ENCODE peak calls at places on chromosomes 5 and 9, in six cellular contexts. E is heart right ventricle, V is neural progenitor cell, C is breast epithelium, P is BJ, G is brain microvascular endothelial cell. U is an unnamed sample.
A peak's percentile ranks its signal among the peaks of the same experiment; 100 is the strongest.

GRCh38 chr9:116555556-116556180 is 131.4 kb upstream of the TRIM32 start:
- DNase-seq in G (no peak), P (no peak), V (no peak), C (no peak), E (no peak), U (no peak)

GRCh38 chr5:136192526-136193395 is at the start of gene SMIM32:
- DNase-seq in C (no peak), V (peak; percentile 79), G (no peak), P (no peak), E (peak; percentile 11), U (no peak)

GRCh38 chr5:54959673-54960418 is 25.5 kb downstream of the ESM1 start:
- DNase-seq in C (no peak), E (no peak), V (peak; percentile 29), G (peak; percentile 12), P (no peak), U (no peak)

GRCh38 chr9:136544549-136545064 is 1.2 kb downstream of the NOTCH1 start:
- DNase-seq in V (peak; percentile 71), E (peak; percentile 80), P (no peak), C (no peak), G (no peak), U (no peak)

GRCh38 chr5:171989946-171990712 is 16.3 kb downstream of the FBXW11 start:
- DNase-seq in G (no peak), E (no peak), C (no peak), P (no peak), V (no peak), U (no peak)

GRCh38 chr5:116658141-116658540 is 83.5 kb upstream of the SEMA6A start:
- DNase-seq in P (no peak), E (no peak), C (no peak), G (no peak), V (no peak), U (no peak)

GRCh38 chr5:1891391-1891790 is 8.7 kb upstream of the IRX4 start:
- DNase-seq in G (no peak), P (no peak), V (no peak), C (no peak), E (no peak), U (no peak)

GRCh38 chr5:133370281-133370890 is 242.0 kb downstream of the FSTL4 start:
- DNase-seq in V (no peak), E (no peak), G (no peak), C (no peak), P (no peak), U (no peak)

GRCh38 chr9:71984388-71985069 is 73.1 kb downstream of the C9orf85 start:
- DNase-seq in C (no peak), V (no peak), P (peak; percentile 46), G (peak; percentile 59), E (peak; percentile 64), U (no peak)

GRCh38 chr9:128304971-128305288 is 17.3 kb downstream of the TRUB2 start:
- DNase-seq in E (no peak), P (no peak), V (no peak), C (no peak), G (peak; percentile 36), U (no peak)

GRCh38 chr9:119026120-119026519 is 343.1 kb downstream of the BRINP1 start:
- DNase-seq in E (peak; percentile 54), G (no peak), C (peak; percentile 56), V (no peak), P (no peak), U (no peak)

GRCh38 chr5:109688999-109689739 is 558 bp upstream of the MAN2A1 start:
- DNase-seq in C (peak; percentile 79), E (peak; percentile 85), G (peak; percentile 61), P (peak; percentile 53), V (peak; percentile 97), U (peak; percentile 53)
- TF ChIP-seq CTCF in C (no peak), E (no peak), G (no peak), P (no peak), V (no peak), U (peak; percentile 7)

DNA sequence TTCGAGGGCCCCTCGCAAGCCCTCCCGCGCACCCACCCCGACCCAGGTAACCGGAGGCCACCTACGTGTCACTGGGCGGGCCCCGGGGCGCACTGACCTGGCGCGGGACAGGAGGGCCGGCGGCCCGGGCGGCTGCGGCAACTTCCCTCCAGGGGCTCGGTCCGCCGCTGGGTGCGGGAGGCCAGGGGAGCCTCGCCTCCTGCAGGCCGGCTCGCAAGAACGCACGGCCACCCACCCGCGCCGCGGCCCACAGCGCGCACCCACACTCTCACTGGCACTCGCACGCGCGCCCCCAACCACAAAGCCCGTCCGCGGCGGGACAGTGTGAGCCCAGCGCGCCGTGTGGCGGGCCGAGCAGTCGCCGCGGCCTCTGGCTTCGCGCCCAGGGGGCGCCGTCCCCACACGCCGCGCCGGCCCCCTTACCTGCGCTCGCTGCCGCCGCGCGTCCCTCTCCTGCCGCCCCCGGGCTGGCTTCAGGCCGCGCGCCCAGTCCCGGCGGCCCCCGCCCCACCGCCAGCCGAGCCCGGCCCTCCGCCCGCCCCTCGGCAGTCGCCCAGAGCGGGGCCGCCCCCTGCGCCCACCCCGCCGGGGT is 430 bp downstream of the LPAR1 start:
- DNase-seq in C (peak; percentile 55), P (no peak), V (peak; percentile 92), G (no peak), E (no peak), U (no peak)
- H3K4me3 ChIP-seq in C (peak overlapping the region; percentile 90), P (peak overlapping the region; percentile 95), V (peak overlapping the region; percentile 98), G (peak overlapping the region; percentile 78), E (peak overlapping the region; percentile 35), U (peak overlapping the region; percentile 66)

GRCh38 chr5:33444542-33444941 is 3.8 kb downstream of the TARS1 start:
- DNase-seq in G (no peak), V (no peak), E (no peak), P (no peak), C (no peak), U (no peak)
- H3K36me3 ChIP-seq in G (peaks cover 30% of the 10 kb centered on the region), V (no peaks in the 10 kb centered on the region), E (peaks cover 51% of the 10 kb centered on the region), P (peaks cover 9% of the 10 kb centered on the region), C (no peaks in the 10 kb centered on the region), U (no peaks in the 10 kb centered on the region)

GRCh38 chr5:16456103-16456832 is 9.3 kb downstream of the ZNF622 start:
- DNase-seq in V (peak; percentile 83), C (no peak), G (peak; percentile 82), E (no peak), P (peak; percentile 19), U (peak; percentile 26)
- TF ChIP-seq CTCF in V (peak; percentile 84), C (peak; percentile 71), G (peak; percentile 64), E (peak; percentile 65), P (peak; percentile 56), U (peak; percentile 46)

GRCh38 chr9:95463145-95464060 is 53.4 kb downstream of the PTCH1 start:
- DNase-seq in E (no peak), P (no peak), V (peak; percentile 31), G (no peak), C (no peak), U (no peak)
- H3K4me3 ChIP-seq in E (no peak overlapping the region), P (peak overlapping the region; percentile 17), V (peak overlapping the region; percentile 17), G (peak overlapping the region; percentile 44), C (peak overlapping the region; percentile 62), U (no peak overlapping the region)